ENCODE peak calls at places on chromosome 14, in six cellular contexts. One of them, this sample, is unnamed.

GRCh38 chr14:21192875-21193535 is 37.1 kb upstream of the OR5AU1 start:
- ATAC-seq in aorta: no peak
- ATAC-seq in SK-N-SH treated with all-trans-retinoic acid at 6 μM for 48 hours: peak
- ATAC-seq in IMR-90: peak
- ATAC-seq in mucosa of descending colon: no peak
- ATAC-seq in stimulated activated naive CD8-positive, alpha-beta T cell treated with anti-CD3 and anti-CD28 coated beads, Interleukin-15, amount 100 ng/mL, for 72 hours: no peak
- ATAC-seq in this sample: no peak

GRCh38 chr14:84162658-84163057 is 1367.3 kb upstream of the FLRT2 start:
- ATAC-seq in SK-N-SH treated with all-trans-retinoic acid at 6 μM for 48 hours: no peak
- ATAC-seq in mucosa of descending colon: no peak
- ATAC-seq in stimulated activated naive CD8-positive, alpha-beta T cell treated with anti-CD3 and anti-CD28 coated beads, Interleukin-15, amount 100 ng/mL, for 72 hours: no peak
- ATAC-seq in aorta: no peak
- ATAC-seq in IMR-90: no peak
- ATAC-seq in this sample: no peak

GRCh38 chr14:69355955-69356321 is 42.2 kb downstream of the ERH start:
- ATAC-seq in stimulated activated naive CD8-positive, alpha-beta T cell treated with anti-CD3 and anti-CD28 coated beads, Interleukin-15, amount 100 ng/mL, for 72 hours: no peak
- ATAC-seq in mucosa of descending colon: peak
- ATAC-seq in aorta: peak
- ATAC-seq in SK-N-SH treated with all-trans-retinoic acid at 6 μM for 48 hours: peak
- ATAC-seq in IMR-90: peak
- ATAC-seq in this sample: peak

GRCh38 chr14:95355422-95355821 is 35.7 kb upstream of the CLMN start:
- ATAC-seq in aorta: no peak
- ATAC-seq in stimulated activated naive CD8-positive, alpha-beta T cell treated with anti-CD3 and anti-CD28 coated beads, Interleukin-15, amount 100 ng/mL, for 72 hours: no peak
- ATAC-seq in mucosa of descending colon: no peak
- ATAC-seq in SK-N-SH treated with all-trans-retinoic acid at 6 μM for 48 hours: no peak
- ATAC-seq in IMR-90: no peak
- ATAC-seq in this sample: no peak

GRCh38 chr14:25032092-25032784 is 17.7 kb downstream of the STXBP6 start:
- ATAC-seq in SK-N-SH treated with all-trans-retinoic acid at 6 μM for 48 hours: no peak
- ATAC-seq in mucosa of descending colon: no peak
- ATAC-seq in stimulated activated naive CD8-positive, alpha-beta T cell treated with anti-CD3 and anti-CD28 coated beads, Interleukin-15, amount 100 ng/mL, for 72 hours: no peak
- ATAC-seq in aorta: no peak
- ATAC-seq in IMR-90: no peak
- ATAC-seq in this sample: no peak

GRCh38 chr14:99260652-99261551 is 11.1 kb downstream of the BCL11B start:
- ATAC-seq in IMR-90: no peak
- ATAC-seq in stimulated activated naive CD8-positive, alpha-beta T cell treated with anti-CD3 and anti-CD28 coated beads, Interleukin-15, amount 100 ng/mL, for 72 hours: peak
- ATAC-seq in aorta: no peak
- ATAC-seq in SK-N-SH treated with all-trans-retinoic acid at 6 μM for 48 hours: no peak
- ATAC-seq in mucosa of descending colon: peak
- ATAC-seq in this sample: no peak

GRCh38 chr14:61341275-61342210 is 20.2 kb downstream of the PRKCH start:
- ATAC-seq in aorta: no peak
- ATAC-seq in IMR-90: no peak
- ATAC-seq in mucosa of descending colon: no peak
- ATAC-seq in SK-N-SH treated with all-trans-retinoic acid at 6 μM for 48 hours: no peak
- ATAC-seq in stimulated activated naive CD8-positive, alpha-beta T cell treated with anti-CD3 and anti-CD28 coated beads, Interleukin-15, amount 100 ng/mL, for 72 hours: peak
- ATAC-seq in this sample: no peak

GRCh38 chr14:101196795-101197590 is 293.5 kb upstream of the RTL1 start:
- ATAC-seq in stimulated activated naive CD8-positive, alpha-beta T cell treated with anti-CD3 and anti-CD28 coated beads, Interleukin-15, amount 100 ng/mL, for 72 hours: no peak
- ATAC-seq in mucosa of descending colon: no peak
- ATAC-seq in SK-N-SH treated with all-trans-retinoic acid at 6 μM for 48 hours: no peak
- ATAC-seq in IMR-90: no peak
- ATAC-seq in aorta: no peak
- ATAC-seq in this sample: no peak

GRCh38 chr14:25953532-25954144 is 644.2 kb downstream of the NOVA1 start:
- ATAC-seq in stimulated activated naive CD8-positive, alpha-beta T cell treated with anti-CD3 and anti-CD28 coated beads, Interleukin-15, amount 100 ng/mL, for 72 hours: no peak
- ATAC-seq in IMR-90: no peak
- ATAC-seq in SK-N-SH treated with all-trans-retinoic acid at 6 μM for 48 hours: peak
- ATAC-seq in mucosa of descending colon: no peak
- ATAC-seq in aorta: no peak
- ATAC-seq in this sample: peak

GRCh38 chr14:28765907-28766504 is 581 bp upstream of the FOXG1 start:
- ATAC-seq in stimulated activated naive CD8-positive, alpha-beta T cell treated with anti-CD3 and anti-CD28 coated beads, Interleukin-15, amount 100 ng/mL, for 72 hours: no peak
- ATAC-seq in aorta: no peak
- ATAC-seq in SK-N-SH treated with all-trans-retinoic acid at 6 μM for 48 hours: peak
- ATAC-seq in mucosa of descending colon: peak
- ATAC-seq in IMR-90: no peak
- ATAC-seq in this sample: no peak

GRCh38 chr14:88245321-88245720 is 77.7 kb downstream of the KCNK10 start:
- ATAC-seq in stimulated activated naive CD8-positive, alpha-beta T cell treated with anti-CD3 and anti-CD28 coated beads, Interleukin-15, amount 100 ng/mL, for 72 hours: no peak
- ATAC-seq in SK-N-SH treated with all-trans-retinoic acid at 6 μM for 48 hours: no peak
- ATAC-seq in mucosa of descending colon: peak
- ATAC-seq in IMR-90: no peak
- ATAC-seq in aorta: no peak
- ATAC-seq in this sample: no peak